ENCODE peak calls at places on chromosome 14, in seven cellular contexts. One of them, this sample, is unnamed.

GRCh38 chr14:72880820-72881219 is 13.1 kb downstream of the DPF3 start:
- DNase-seq in stomach: no peak
- DNase-seq in brain microvascular endothelial cell: no peak
- DNase-seq in RWPE2: no peak
- DNase-seq in lower lobe of right lung: no peak
- DNase-seq in breast epithelium: no peak
- DNase-seq in HFF-Myc: no peak
- DNase-seq in this sample: no peak

GRCh38 chr14:71232506-71232905 is 325.2 kb downstream of the PCNX1 start:
- DNase-seq in stomach: no peak
- DNase-seq in brain microvascular endothelial cell: no peak
- DNase-seq in RWPE2: no peak
- DNase-seq in lower lobe of right lung: no peak
- DNase-seq in breast epithelium: no peak
- DNase-seq in HFF-Myc: no peak
- DNase-seq in this sample: no peak

GRCh38 chr14:77653473-77653872 is 37.0 kb upstream of the SPTLC2 start:
- DNase-seq in stomach: no peak
- DNase-seq in brain microvascular endothelial cell: no peak
- DNase-seq in RWPE2: no peak
- DNase-seq in lower lobe of right lung: no peak
- DNase-seq in breast epithelium: no peak
- DNase-seq in HFF-Myc: no peak
- DNase-seq in this sample: no peak

GRCh38 chr14:68164723-68165122 is 345.1 kb downstream of the RAD51B start:
- DNase-seq in stomach: no peak
- DNase-seq in brain microvascular endothelial cell: no peak
- DNase-seq in RWPE2: no peak
- DNase-seq in lower lobe of right lung: no peak
- DNase-seq in breast epithelium: no peak
- DNase-seq in HFF-Myc: no peak
- DNase-seq in this sample: no peak

GRCh38 chr14:101499513-101499912 is 61.8 kb upstream of the DIO3 start:
- DNase-seq in stomach: peak
- DNase-seq in brain microvascular endothelial cell: no peak
- DNase-seq in RWPE2: peak
- DNase-seq in lower lobe of right lung: peak
- DNase-seq in breast epithelium: no peak
- DNase-seq in HFF-Myc: no peak
- DNase-seq in this sample: no peak

GRCh38 chr14:50953497-50953896 is 9.2 kb upstream of the PYGL start:
- DNase-seq in stomach: no peak
- DNase-seq in brain microvascular endothelial cell: no peak
- DNase-seq in RWPE2: no peak
- DNase-seq in lower lobe of right lung: no peak
- DNase-seq in breast epithelium: no peak
- DNase-seq in HFF-Myc: no peak
- DNase-seq in this sample: no peak

GRCh38 chr14:71576472-71576871 is 355.8 kb upstream of the RGS6 start:
- DNase-seq in stomach: no peak
- DNase-seq in brain microvascular endothelial cell: no peak
- DNase-seq in RWPE2: no peak
- DNase-seq in lower lobe of right lung: no peak
- DNase-seq in breast epithelium: no peak
- DNase-seq in HFF-Myc: no peak
- DNase-seq in this sample: no peak

GRCh38 chr14:98466807-98467206 is 805.2 kb downstream of the BCL11B start:
- DNase-seq in stomach: no peak
- DNase-seq in brain microvascular endothelial cell: no peak
- DNase-seq in RWPE2: no peak
- DNase-seq in lower lobe of right lung: no peak
- DNase-seq in breast epithelium: no peak
- DNase-seq in HFF-Myc: no peak
- DNase-seq in this sample: no peak

GRCh38 chr14:66111891-66112290 is 374.3 kb upstream of the CCDC196 start:
- DNase-seq in stomach: no peak
- DNase-seq in brain microvascular endothelial cell: no peak
- DNase-seq in RWPE2: no peak
- DNase-seq in lower lobe of right lung: no peak
- DNase-seq in breast epithelium: no peak
- DNase-seq in HFF-Myc: no peak
- DNase-seq in this sample: no peak

GRCh38 chr14:51370758-51371386 is 130.8 kb downstream of the TMX1 start:
- DNase-seq in stomach: no peak
- DNase-seq in brain microvascular endothelial cell: peak
- DNase-seq in RWPE2: no peak
- DNase-seq in lower lobe of right lung: no peak
- DNase-seq in breast epithelium: no peak
- DNase-seq in HFF-Myc: no peak
- DNase-seq in this sample: peak

GRCh38 chr14:24997335-24997734 is 52.6 kb downstream of the STXBP6 start:
- DNase-seq in stomach: no peak
- DNase-seq in brain microvascular endothelial cell: no peak
- DNase-seq in RWPE2: no peak
- DNase-seq in lower lobe of right lung: no peak
- DNase-seq in breast epithelium: no peak
- DNase-seq in HFF-Myc: no peak
- DNase-seq in this sample: no peak

GRCh38 chr14:91374897-91375747 is 42.5 kb downstream of the CCDC88C start:
- DNase-seq in stomach: peak
- DNase-seq in brain microvascular endothelial cell: no peak
- DNase-seq in RWPE2: no peak
- DNase-seq in lower lobe of right lung: no peak
- DNase-seq in breast epithelium: no peak
- DNase-seq in HFF-Myc: no peak
- DNase-seq in this sample: no peak

GRCh38 chr14:71985538-71986234 is 53.5 kb downstream of the RGS6 start:
- DNase-seq in stomach: no peak
- DNase-seq in brain microvascular endothelial cell: peak
- DNase-seq in RWPE2: no peak
- DNase-seq in lower lobe of right lung: no peak
- DNase-seq in breast epithelium: no peak
- DNase-seq in HFF-Myc: no peak
- DNase-seq in this sample: no peak

GRCh38 chr14:68548194-68549056 is 244.4 kb downstream of the ZFP36L1 start:
- DNase-seq in stomach: peak
- DNase-seq in brain microvascular endothelial cell: peak
- DNase-seq in RWPE2: peak
- DNase-seq in lower lobe of right lung: peak
- DNase-seq in breast epithelium: peak
- DNase-seq in HFF-Myc: peak
- DNase-seq in this sample: no peak

GRCh38 chr14:76762617-76763361 is 1.5 kb downstream of the VASH1 start:
- DNase-seq in stomach: no peak
- DNase-seq in brain microvascular endothelial cell: no peak
- DNase-seq in RWPE2: peak
- DNase-seq in lower lobe of right lung: no peak
- DNase-seq in breast epithelium: peak
- DNase-seq in HFF-Myc: no peak
- DNase-seq in this sample: no peak

GRCh38 chr14:90785876-90786450 is 30.3 kb downstream of the TTC7B start:
- DNase-seq in stomach: no peak
- DNase-seq in brain microvascular endothelial cell: no peak
- DNase-seq in RWPE2: peak
- DNase-seq in lower lobe of right lung: no peak
- DNase-seq in breast epithelium: no peak
- DNase-seq in HFF-Myc: no peak
- DNase-seq in this sample: no peak

GRCh38 chr14:34623506-34623905 is 6.4 kb downstream of the SNX6 start:
- DNase-seq in stomach: no peak
- DNase-seq in brain microvascular endothelial cell: no peak
- DNase-seq in RWPE2: no peak
- DNase-seq in lower lobe of right lung: no peak
- DNase-seq in breast epithelium: no peak
- DNase-seq in HFF-Myc: no peak
- DNase-seq in this sample: no peak

GRCh38 chr14:49294736-49295135 is 291.4 kb downstream of the RPS29 start:
- DNase-seq in stomach: no peak
- DNase-seq in brain microvascular endothelial cell: no peak
- DNase-seq in RWPE2: no peak
- DNase-seq in lower lobe of right lung: no peak
- DNase-seq in breast epithelium: no peak
- DNase-seq in HFF-Myc: no peak
- DNase-seq in this sample: no peak

GRCh38 chr14:74786916-74787315 is 23.8 kb downstream of the YLPM1 start:
- DNase-seq in stomach: no peak
- DNase-seq in brain microvascular endothelial cell: no peak
- DNase-seq in RWPE2: no peak
- DNase-seq in lower lobe of right lung: no peak
- DNase-seq in breast epithelium: no peak
- DNase-seq in HFF-Myc: no peak
- DNase-seq in this sample: no peak

GRCh38 chr14:68694516-68695235 is 98.2 kb downstream of the ZFP36L1 start:
- DNase-seq in stomach: no peak
- DNase-seq in brain microvascular endothelial cell: no peak
- DNase-seq in RWPE2: no peak
- DNase-seq in lower lobe of right lung: no peak
- DNase-seq in breast epithelium: no peak
- DNase-seq in HFF-Myc: no peak
- DNase-seq in this sample: no peak

GRCh38 chr14:39268393-39268792 is 34.7 kb downstream of the MIA2 start:
- DNase-seq in stomach: no peak
- DNase-seq in brain microvascular endothelial cell: no peak
- DNase-seq in RWPE2: no peak
- DNase-seq in lower lobe of right lung: no peak
- DNase-seq in breast epithelium: no peak
- DNase-seq in HFF-Myc: no peak
- DNase-seq in this sample: peak

DNA sequence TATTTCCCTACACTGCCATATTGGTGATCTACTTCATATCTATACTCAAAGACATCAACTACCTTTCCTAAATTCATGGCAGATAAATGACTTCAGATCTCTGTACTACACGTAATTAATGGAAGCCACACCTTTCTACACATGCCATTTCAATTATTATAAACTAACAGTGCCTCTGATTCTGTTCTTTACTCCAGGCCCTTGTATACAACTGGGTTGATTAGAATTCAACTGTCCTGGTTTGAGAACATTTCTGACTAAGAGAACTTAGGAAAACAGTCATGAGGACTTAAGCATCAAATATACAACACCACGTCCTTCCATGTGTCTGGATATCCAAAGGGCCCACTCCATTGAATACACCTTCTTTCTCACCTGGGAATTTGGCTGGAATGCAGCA is 1.8 kb downstream of the ACIN1 start:
- DNase-seq in stomach: no peak
- DNase-seq in brain microvascular endothelial cell: no peak
- DNase-seq in RWPE2: no peak
- DNase-seq in lower lobe of right lung: no peak
- DNase-seq in breast epithelium: no peak
- DNase-seq in HFF-Myc: no peak
- DNase-seq in this sample: no peak
- H3K4me3 ChIP-seq in stomach: peak
- H3K4me3 ChIP-seq in brain microvascular endothelial cell: no peak
- H3K4me3 ChIP-seq in RWPE2: no peak
- H3K4me3 ChIP-seq in lower lobe of right lung: peak
- H3K4me3 ChIP-seq in breast epithelium: peak
- H3K4me3 ChIP-seq in HFF-Myc: peak
- H3K4me3 ChIP-seq in this sample: peak

DNA sequence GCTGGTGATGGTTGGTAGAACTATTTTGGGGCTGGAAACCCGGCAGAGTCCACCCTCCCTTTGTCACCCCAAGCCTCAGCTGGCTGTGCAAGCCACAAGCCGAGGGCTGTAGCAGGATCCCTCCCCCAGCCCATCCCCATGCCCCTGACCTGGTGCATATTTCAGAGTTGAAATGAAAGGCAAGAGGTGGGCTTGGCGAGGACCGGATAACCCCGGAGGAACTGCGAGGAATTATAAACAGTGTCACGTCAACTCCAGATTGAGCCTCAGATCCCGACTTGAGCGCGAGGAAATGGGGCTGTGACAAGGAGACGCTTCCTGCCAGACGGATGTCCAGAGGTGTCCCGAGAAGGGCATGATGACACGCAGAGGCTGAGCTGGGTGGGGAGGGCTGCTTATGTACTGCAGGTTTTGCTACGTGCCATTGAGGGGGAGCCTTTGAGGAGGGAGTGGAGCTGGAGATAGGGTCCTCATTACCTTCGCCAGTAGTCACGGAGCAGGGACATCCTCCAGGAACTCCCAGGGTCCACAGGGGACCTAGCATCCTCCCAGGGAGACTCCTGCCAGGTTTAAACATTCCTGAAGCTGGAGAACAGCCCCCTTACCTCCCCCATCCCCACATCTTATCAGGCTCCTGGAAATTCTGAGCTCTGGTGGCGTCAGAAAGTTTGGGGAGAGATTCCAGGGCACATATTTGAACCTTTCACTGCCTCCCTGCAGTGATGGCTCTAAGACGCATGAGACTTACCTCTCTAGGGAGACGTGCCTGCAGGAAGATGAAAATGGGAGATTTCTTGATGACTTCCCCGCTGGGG is 192.1 kb upstream of the GSC start:
- DNase-seq in stomach: no peak
- DNase-seq in brain microvascular endothelial cell: no peak
- DNase-seq in RWPE2: no peak
- DNase-seq in lower lobe of right lung: no peak
- DNase-seq in breast epithelium: no peak
- DNase-seq in HFF-Myc: no peak
- DNase-seq in this sample: no peak
- TF ChIP-seq CTCF in stomach: no peak
- TF ChIP-seq CTCF in brain microvascular endothelial cell: no peak
- TF ChIP-seq CTCF in RWPE2: no peak
- TF ChIP-seq CTCF in lower lobe of right lung: no peak
- TF ChIP-seq CTCF in breast epithelium: no peak
- TF ChIP-seq CTCF in HFF-Myc: no peak
- TF ChIP-seq CTCF in this sample: no peak

GRCh38 chr14:36723551-36723950 is 61.9 kb downstream of the PAX9 start:
- DNase-seq in stomach: no peak
- DNase-seq in brain microvascular endothelial cell: no peak
- DNase-seq in RWPE2: no peak
- DNase-seq in lower lobe of right lung: no peak
- DNase-seq in breast epithelium: no peak
- DNase-seq in HFF-Myc: no peak
- DNase-seq in this sample: no peak

GRCh38 chr14:36726128-36726527 is 64.5 kb downstream of the PAX9 start:
- DNase-seq in stomach: no peak
- DNase-seq in brain microvascular endothelial cell: no peak
- DNase-seq in RWPE2: no peak
- DNase-seq in lower lobe of right lung: no peak
- DNase-seq in breast epithelium: no peak
- DNase-seq in HFF-Myc: no peak
- DNase-seq in this sample: no peak

GRCh38 chr14:36721877-36722276 is 60.2 kb downstream of the PAX9 start:
- DNase-seq in stomach: no peak
- DNase-seq in brain microvascular endothelial cell: no peak
- DNase-seq in RWPE2: no peak
- DNase-seq in lower lobe of right lung: no peak
- DNase-seq in breast epithelium: no peak
- DNase-seq in HFF-Myc: no peak
- DNase-seq in this sample: no peak

GRCh38 chr14:36720657-36721056 is 59.0 kb downstream of the PAX9 start:
- DNase-seq in stomach: no peak
- DNase-seq in brain microvascular endothelial cell: no peak
- DNase-seq in RWPE2: no peak
- DNase-seq in lower lobe of right lung: no peak
- DNase-seq in breast epithelium: no peak
- DNase-seq in HFF-Myc: no peak
- DNase-seq in this sample: no peak

GRCh38 chr14:36724162-36724561 is 62.5 kb downstream of the PAX9 start:
- DNase-seq in stomach: no peak
- DNase-seq in brain microvascular endothelial cell: no peak
- DNase-seq in RWPE2: no peak
- DNase-seq in lower lobe of right lung: no peak
- DNase-seq in breast epithelium: no peak
- DNase-seq in HFF-Myc: no peak
- DNase-seq in this sample: no peak
- H3K4me3 ChIP-seq in stomach: no peak
- H3K4me3 ChIP-seq in brain microvascular endothelial cell: no peak
- H3K4me3 ChIP-seq in RWPE2: no peak
- H3K4me3 ChIP-seq in lower lobe of right lung: no peak
- H3K4me3 ChIP-seq in breast epithelium: no peak
- H3K4me3 ChIP-seq in HFF-Myc: no peak
- H3K4me3 ChIP-seq in this sample: no peak

GRCh38 chr14:23345987-23346692 is 6.5 kb downstream of the SLC22A17 start:
- DNase-seq in stomach: no peak
- DNase-seq in brain microvascular endothelial cell: no peak
- DNase-seq in RWPE2: no peak
- DNase-seq in lower lobe of right lung: no peak
- DNase-seq in breast epithelium: no peak
- DNase-seq in HFF-Myc: no peak
- DNase-seq in this sample: no peak
- TF ChIP-seq CTCF in stomach: no peak
- TF ChIP-seq CTCF in brain microvascular endothelial cell: no peak
- TF ChIP-seq CTCF in RWPE2: no peak
- TF ChIP-seq CTCF in lower lobe of right lung: no peak
- TF ChIP-seq CTCF in breast epithelium: no peak
- TF ChIP-seq CTCF in HFF-Myc: no peak
- TF ChIP-seq CTCF in this sample: no peak

This sample was measured in retinal pigment epithelial cell.